ENCODE peak calls at places on chromosomes 16 and 17, in six cellular contexts. M, A, B, E, V and I are unnamed samples.
A peak's percentile ranks its signal among the peaks of the same experiment; 100 is the strongest.

GRCh38 chr16:80527297-80527696 is 13.5 kb upstream of the DYNLRB2 start:
- DNase-seq in M (peak; percentile 6), A (peak; percentile 51), B (peak; percentile 37), E (peak; percentile 85), V (peak; percentile 50), I (peak; percentile 27)

GRCh38 chr17:35889818-35890773 is 9.9 kb upstream of the CCL5 start:
- DNase-seq in M (peak; percentile 47), A (peak; percentile 50), B (peak; percentile 13), E (no peak), V (peak; percentile 53), I (no peak)

GRCh38 chr17:48618366-48618896 is 3.3 kb upstream of the HOXB8 start:
- DNase-seq in M (peak; percentile 85), A (peak; percentile 90), B (peak; percentile 86), E (peak; percentile 99), V (peak; percentile 85), I (peak; percentile 74)

GRCh38 chr16:23694707-23695373 is 16.2 kb downstream of the PLK1 start:
- DNase-seq in M (peak; percentile 33), A (no peak), B (no peak), E (peak; percentile 95), V (no peak), I (no peak)

GRCh38 chr17:3794890-3795757 is 5.9 kb downstream of the ITGAE start:
- DNase-seq in M (no peak), A (no peak), B (peak; percentile 66), E (peak; percentile 65), V (peak; percentile 93), I (peak; percentile 14)

GRCh38 chr17:29140631-29141483 is 39.3 kb downstream of the MYO18A start:
- DNase-seq in M (peak; percentile 49), A (no peak), B (no peak), E (no peak), V (peak; percentile 79), I (peak; percentile 60)

GRCh38 chr17:8192070-8192815 is 2.3 kb upstream of the BORCS6 start:
- DNase-seq in M (peak; percentile 93), A (peak; percentile 90), B (peak; percentile 97), E (peak; percentile 98), V (no peak), I (peak; percentile 56)

GRCh38 chr17:36657763-36658490 is 56.5 kb downstream of the MRM1 start:
- DNase-seq in M (no peak), A (no peak), B (peak; percentile 23), E (peak; percentile 91), V (no peak), I (no peak)

GRCh38 chr17:38750044-38750311 is 1.8 kb upstream of the PCGF2 start:
- DNase-seq in M (no peak), A (no peak), B (no peak), E (no peak), V (no peak), I (no peak)

GRCh38 chr17:52181842-52182241 is 23.3 kb upstream of the CA10 start:
- DNase-seq in M (no peak), A (no peak), B (no peak), E (no peak), V (no peak), I (no peak)

GRCh38 chr16:84700518-84701277 is 898 bp downstream of the USP10 start:
- DNase-seq in M (peak; percentile 37), A (no peak), B (peak; percentile 29), E (peak; percentile 60), V (no peak), I (peak; percentile 58)

GRCh38 chr16:61829631-61830030 is 206.6 kb downstream of the CDH8 start:
- DNase-seq in M (no peak), A (no peak), B (no peak), E (no peak), V (no peak), I (no peak)

GRCh38 chr16:56257260-56257659 is 66.0 kb downstream of the GNAO1 start:
- DNase-seq in M (peak; percentile 8), A (peak; percentile 63), B (no peak), E (no peak), V (no peak), I (no peak)

GRCh38 chr17:45087496-45087975 is 26.4 kb downstream of the NMT1 start:
- DNase-seq in M (peak; percentile 31), A (no peak), B (no peak), E (no peak), V (no peak), I (no peak)

GRCh38 chr17:34740516-34740915 is 161.1 kb downstream of the TMEM132E start:
- DNase-seq in M (no peak), A (no peak), B (no peak), E (peak; percentile 17), V (no peak), I (no peak)

DNA sequence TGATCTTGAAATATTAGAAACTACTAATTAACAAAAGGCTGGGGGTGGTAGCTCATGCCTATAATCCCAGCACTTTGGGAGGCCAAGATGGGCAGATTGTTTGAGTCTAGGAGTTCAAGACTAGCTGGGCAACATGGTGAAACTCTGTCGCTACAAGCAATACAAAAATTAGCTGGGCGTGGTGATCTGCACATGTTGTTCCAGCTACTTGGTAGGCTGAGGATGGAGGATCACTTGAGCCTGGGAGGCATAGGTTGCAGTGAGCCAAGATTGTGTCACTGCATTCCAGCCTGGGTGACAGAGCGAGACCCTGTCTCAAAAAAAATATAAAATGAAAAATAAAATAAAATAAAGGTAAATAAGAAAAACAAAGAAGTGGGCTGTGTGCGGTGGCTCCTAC is 66.6 kb downstream of the ARSG start:
- DNase-seq in M (no peak), A (no peak), B (no peak), E (no peak), V (no peak), I (no peak)
- H3K4me1 ChIP-seq in M (peaks cover 7% of the 10 kb centered on the region), A (no peaks in the 10 kb centered on the region), B (peaks cover 14% of the 10 kb centered on the region), E (no peaks in the 10 kb centered on the region), V (peaks cover 47% of the 10 kb centered on the region), I (peaks cover 49% of the 10 kb centered on the region)

GRCh38 chr16:12393208-12393607 is 410.5 kb downstream of the CPPED1 start:
- DNase-seq in M (no peak), A (no peak), B (no peak), E (no peak), V (no peak), I (no peak)

GRCh38 chr16:12390644-12391043 is 413.0 kb downstream of the CPPED1 start:
- DNase-seq in M (no peak), A (no peak), B (no peak), E (no peak), V (no peak), I (no peak)

GRCh38 chr16:12390074-12390473 is 413.5 kb downstream of the SNX29 start:
- DNase-seq in M (peak; percentile 39), A (no peak), B (no peak), E (no peak), V (no peak), I (no peak)

GRCh38 chr16:12391974-12392373 is 411.7 kb downstream of the CPPED1 start:
- DNase-seq in M (no peak), A (no peak), B (no peak), E (no peak), V (no peak), I (no peak)

DNA sequence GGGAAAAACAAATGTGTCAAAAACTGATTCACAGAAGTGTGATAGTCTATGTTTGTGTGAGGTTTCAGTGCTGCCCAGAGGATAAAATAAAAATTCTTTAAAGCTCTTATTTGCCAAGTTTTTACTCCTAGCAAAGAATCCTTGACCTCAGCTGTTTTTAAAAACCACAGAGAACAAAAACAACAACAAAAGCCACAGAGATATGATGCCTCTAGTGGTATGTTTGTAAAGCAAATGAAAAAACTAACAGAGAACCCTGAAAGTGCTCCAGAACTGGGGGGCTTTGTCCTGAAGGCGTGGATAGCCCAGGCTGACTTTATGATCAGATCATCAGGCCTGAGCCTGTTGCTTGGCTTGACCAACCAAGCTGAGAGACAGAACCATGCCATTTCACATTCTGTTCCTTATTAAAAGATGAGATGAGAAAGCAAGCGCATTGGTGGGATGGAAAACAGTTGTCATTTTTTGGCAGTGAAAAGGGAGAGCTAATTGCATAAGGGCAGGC is 411.1 kb downstream of the CPPED1 start:
- DNase-seq in M (no peak), A (no peak), B (no peak), E (no peak), V (no peak), I (no peak)
- H3K27ac ChIP-seq in M (no peak overlapping the region), A (no peak overlapping the region), B (no peak overlapping the region), E (no peak overlapping the region), V (no peak overlapping the region), I (no peak overlapping the region)

DNA sequence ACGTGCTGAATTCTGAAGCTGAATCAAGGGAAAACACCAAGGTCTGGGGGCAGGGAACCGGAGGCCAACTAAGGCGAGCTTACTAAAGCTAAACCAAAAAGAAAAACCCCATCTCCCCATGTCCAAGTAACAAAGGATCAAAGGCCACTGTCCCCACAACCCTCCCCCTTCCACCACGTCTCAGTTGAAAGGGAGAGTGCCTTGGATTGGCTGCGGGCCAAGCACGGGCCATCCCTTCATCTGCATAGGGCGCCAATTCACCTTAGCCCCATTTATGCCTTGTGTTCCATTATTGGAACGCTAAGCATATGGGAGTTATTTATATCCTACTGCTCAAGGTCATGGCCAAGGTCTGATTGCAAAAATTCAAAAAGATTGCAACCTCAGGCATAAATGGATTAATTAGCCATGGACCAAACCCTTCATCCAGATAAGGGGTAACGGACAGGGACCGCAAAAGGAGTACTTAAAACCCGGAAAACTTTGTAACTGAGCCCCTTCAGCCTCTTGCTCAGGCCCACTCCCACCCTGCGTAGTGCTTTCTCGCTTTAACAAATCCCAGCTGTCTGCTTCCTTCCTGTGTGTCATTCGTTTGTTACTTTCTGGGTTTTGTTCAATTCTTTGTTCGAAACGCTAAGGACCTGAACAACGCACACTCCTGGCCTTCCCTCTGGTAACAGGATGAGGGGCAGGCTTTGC is 753 bp upstream of the ATP6V0D1 start:
- DNase-seq in M (peak; percentile 46), A (peak; percentile 69), B (no peak), E (no peak), V (no peak), I (peak; percentile 15)
- H3K4me1 ChIP-seq in M (peaks cover 13% of the 10 kb centered on the region), A (no peaks in the 10 kb centered on the region), B (peaks cover 13% of the 10 kb centered on the region), E (peaks cover 5% of the 10 kb centered on the region), V (peaks cover 28% of the 10 kb centered on the region), I (peaks cover 43% of the 10 kb centered on the region)

DNA sequence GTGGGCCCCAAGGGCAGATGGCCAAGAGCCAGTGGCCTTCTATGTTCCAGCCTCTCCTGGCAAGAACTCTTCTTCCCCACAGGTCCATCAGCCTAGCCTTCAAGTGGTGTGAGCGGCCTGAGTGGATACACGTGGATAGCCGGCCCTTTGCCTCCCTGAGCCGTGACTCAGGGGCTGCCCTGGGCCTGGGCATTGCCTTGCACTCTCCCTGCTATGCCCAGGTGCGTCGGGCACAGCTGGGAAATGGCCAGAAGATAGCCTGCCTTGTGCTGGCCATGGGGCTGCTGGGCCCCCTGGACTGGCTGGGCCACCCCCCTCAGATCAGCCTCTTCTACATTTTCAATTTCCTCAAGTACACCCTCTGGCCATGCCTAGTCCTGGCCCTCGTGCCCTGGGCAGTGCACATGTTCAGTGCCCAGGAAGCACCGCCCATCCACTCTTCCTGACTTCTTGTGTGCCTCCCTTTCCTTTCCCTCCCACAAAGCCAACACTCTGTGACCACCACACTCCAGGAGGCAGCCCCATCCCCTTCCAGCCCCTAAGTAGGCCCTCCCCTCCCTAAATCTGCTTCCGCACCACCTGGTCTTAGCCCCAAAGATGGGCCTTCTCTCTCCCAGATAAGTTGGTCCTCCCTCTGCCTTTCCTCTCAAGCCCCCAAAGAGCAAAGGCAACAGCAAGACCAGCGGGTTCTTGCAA is 5.2 kb downstream of the G6PC3 start:
- DNase-seq in M (no peak), A (no peak), B (no peak), E (peak; percentile 49), V (no peak), I (no peak)
- H3K27ac ChIP-seq in M (no peak overlapping the region), A (no peak overlapping the region), B (no peak overlapping the region), E (no peak overlapping the region), V (no peak overlapping the region), I (no peak overlapping the region)

GRCh38 chr17:76542984-76543383 is 3.1 kb downstream of the PRCD start:
- DNase-seq in M (no peak), A (no peak), B (no peak), E (no peak), V (no peak), I (no peak)
- H3K4me1 ChIP-seq in M (peaks cover 36% of the 10 kb centered on the region), A (no peaks in the 10 kb centered on the region), B (peaks cover 24% of the 10 kb centered on the region), E (peaks cover 31% of the 10 kb centered on the region), V (peaks cover 7% of the 10 kb centered on the region), I (peaks cover 7% of the 10 kb centered on the region)